ENCODE peak calls at places on chromosomes 16 and 17, in eight cellular contexts. One of them, this sample, is unnamed.

GRCh38 chr17:66416207-66416940 is 114.0 kb downstream of the PRKCA start:
- DNase-seq in right lobe of liver: no peak
- DNase-seq in fibroblast of lung: no peak
- DNase-seq in activated B cell treated with CpG ODN at 0.5 μM for 24 hours: no peak
- DNase-seq in mesothelial cell of epicardium: no peak
- DNase-seq in EL: no peak
- DNase-seq in esophagus muscularis mucosa: no peak
- DNase-seq in mucosa of gallbladder: no peak
- DNase-seq in this sample: no peak

GRCh38 chr16:7513429-7513828 is 180.8 kb downstream of the RBFOX1 start:
- DNase-seq in right lobe of liver: no peak
- DNase-seq in fibroblast of lung: no peak
- DNase-seq in activated B cell treated with CpG ODN at 0.5 μM for 24 hours: no peak
- DNase-seq in mesothelial cell of epicardium: no peak
- DNase-seq in EL: no peak
- DNase-seq in esophagus muscularis mucosa: no peak
- DNase-seq in mucosa of gallbladder: no peak
- DNase-seq in this sample: no peak

GRCh38 chr16:76226011-76226410 is 51.2 kb upstream of the CNTNAP4 start:
- DNase-seq in right lobe of liver: no peak
- DNase-seq in fibroblast of lung: no peak
- DNase-seq in activated B cell treated with CpG ODN at 0.5 μM for 24 hours: no peak
- DNase-seq in mesothelial cell of epicardium: no peak
- DNase-seq in EL: no peak
- DNase-seq in esophagus muscularis mucosa: no peak
- DNase-seq in mucosa of gallbladder: no peak
- DNase-seq in this sample: no peak

GRCh38 chr16:53132406-53132805 is 77.6 kb downstream of the CHD9 start:
- DNase-seq in right lobe of liver: no peak
- DNase-seq in fibroblast of lung: no peak
- DNase-seq in activated B cell treated with CpG ODN at 0.5 μM for 24 hours: no peak
- DNase-seq in mesothelial cell of epicardium: no peak
- DNase-seq in EL: no peak
- DNase-seq in esophagus muscularis mucosa: no peak
- DNase-seq in mucosa of gallbladder: no peak
- DNase-seq in this sample: no peak

GRCh38 chr17:12665263-12666210 is at the start of gene MYOCD:
- DNase-seq in right lobe of liver: peak
- DNase-seq in fibroblast of lung: peak
- DNase-seq in activated B cell treated with CpG ODN at 0.5 μM for 24 hours: peak
- DNase-seq in mesothelial cell of epicardium: peak
- DNase-seq in EL: peak
- DNase-seq in esophagus muscularis mucosa: no peak
- DNase-seq in mucosa of gallbladder: peak
- DNase-seq in this sample: peak

GRCh38 chr16:86827521-86827920 is 249.2 kb downstream of the FOXL1 start:
- DNase-seq in right lobe of liver: no peak
- DNase-seq in fibroblast of lung: peak
- DNase-seq in activated B cell treated with CpG ODN at 0.5 μM for 24 hours: no peak
- DNase-seq in mesothelial cell of epicardium: no peak
- DNase-seq in EL: no peak
- DNase-seq in esophagus muscularis mucosa: no peak
- DNase-seq in mucosa of gallbladder: no peak
- DNase-seq in this sample: no peak

GRCh38 chr17:40025991-40026815 is 11.0 kb downstream of the CSF3 start:
- DNase-seq in right lobe of liver: no peak
- DNase-seq in fibroblast of lung: peak
- DNase-seq in activated B cell treated with CpG ODN at 0.5 μM for 24 hours: no peak
- DNase-seq in mesothelial cell of epicardium: no peak
- DNase-seq in EL: no peak
- DNase-seq in esophagus muscularis mucosa: no peak
- DNase-seq in mucosa of gallbladder: no peak
- DNase-seq in this sample: no peak

GRCh38 chr17:75406222-75406615 is 741 bp upstream of the GRB2 start:
- DNase-seq in right lobe of liver: no peak
- DNase-seq in fibroblast of lung: peak
- DNase-seq in activated B cell treated with CpG ODN at 0.5 μM for 24 hours: no peak
- DNase-seq in mesothelial cell of epicardium: no peak
- DNase-seq in EL: peak
- DNase-seq in esophagus muscularis mucosa: no peak
- DNase-seq in mucosa of gallbladder: no peak
- DNase-seq in this sample: no peak

GRCh38 chr16:89044394-89045180 is 49.1 kb upstream of the ACSF3 start:
- DNase-seq in right lobe of liver: peak
- DNase-seq in fibroblast of lung: no peak
- DNase-seq in activated B cell treated with CpG ODN at 0.5 μM for 24 hours: no peak
- DNase-seq in mesothelial cell of epicardium: no peak
- DNase-seq in EL: no peak
- DNase-seq in esophagus muscularis mucosa: no peak
- DNase-seq in mucosa of gallbladder: no peak
- DNase-seq in this sample: no peak

GRCh38 chr17:2865228-2865627 is 69.0 kb downstream of the RAP1GAP2 start:
- DNase-seq in right lobe of liver: no peak
- DNase-seq in fibroblast of lung: no peak
- DNase-seq in activated B cell treated with CpG ODN at 0.5 μM for 24 hours: no peak
- DNase-seq in mesothelial cell of epicardium: no peak
- DNase-seq in EL: no peak
- DNase-seq in esophagus muscularis mucosa: no peak
- DNase-seq in mucosa of gallbladder: no peak
- DNase-seq in this sample: no peak

GRCh38 chr16:31352344-31353115 is 2.4 kb upstream of the ITGAX start:
- DNase-seq in right lobe of liver: no peak
- DNase-seq in fibroblast of lung: no peak
- DNase-seq in activated B cell treated with CpG ODN at 0.5 μM for 24 hours: no peak
- DNase-seq in mesothelial cell of epicardium: no peak
- DNase-seq in EL: no peak
- DNase-seq in esophagus muscularis mucosa: no peak
- DNase-seq in mucosa of gallbladder: no peak
- DNase-seq in this sample: no peak

GRCh38 chr17:45233423-45233924 is 11.8 kb downstream of the FMNL1 start:
- DNase-seq in right lobe of liver: no peak
- DNase-seq in fibroblast of lung: no peak
- DNase-seq in activated B cell treated with CpG ODN at 0.5 μM for 24 hours: no peak
- DNase-seq in mesothelial cell of epicardium: no peak
- DNase-seq in EL: no peak
- DNase-seq in esophagus muscularis mucosa: no peak
- DNase-seq in mucosa of gallbladder: no peak
- DNase-seq in this sample: no peak

GRCh38 chr16:80583466-80583865 is 42.7 kb downstream of the DYNLRB2 start:
- DNase-seq in right lobe of liver: peak
- DNase-seq in fibroblast of lung: peak
- DNase-seq in activated B cell treated with CpG ODN at 0.5 μM for 24 hours: no peak
- DNase-seq in mesothelial cell of epicardium: no peak
- DNase-seq in EL: peak
- DNase-seq in esophagus muscularis mucosa: no peak
- DNase-seq in mucosa of gallbladder: no peak
- DNase-seq in this sample: no peak

GRCh38 chr17:79513206-79513605 is 97.6 kb downstream of the RBFOX3 start:
- DNase-seq in right lobe of liver: no peak
- DNase-seq in fibroblast of lung: no peak
- DNase-seq in activated B cell treated with CpG ODN at 0.5 μM for 24 hours: no peak
- DNase-seq in mesothelial cell of epicardium: no peak
- DNase-seq in EL: no peak
- DNase-seq in esophagus muscularis mucosa: no peak
- DNase-seq in mucosa of gallbladder: no peak
- DNase-seq in this sample: no peak

GRCh38 chr17:65483438-65483837 is 78.0 kb downstream of the AXIN2 start:
- DNase-seq in right lobe of liver: no peak
- DNase-seq in fibroblast of lung: no peak
- DNase-seq in activated B cell treated with CpG ODN at 0.5 μM for 24 hours: no peak
- DNase-seq in mesothelial cell of epicardium: no peak
- DNase-seq in EL: no peak
- DNase-seq in esophagus muscularis mucosa: no peak
- DNase-seq in mucosa of gallbladder: no peak
- DNase-seq in this sample: no peak